ENCODE peak calls at places on chromosome 2, in four cellular contexts. One of them, this sample, is unnamed.

GRCh38 chr2:7748717-7749415 is 831.7 kb downstream of the RNF144A start:
- DNase-seq in trophoblast cell: no peak
- DNase-seq in mesenchymal stem cell: no peak
- DNase-seq in H1: no peak
- DNase-seq in this sample: no peak

GRCh38 chr2:85886585-85886984 is 2.2 kb downstream of the ST3GAL5 start:
- DNase-seq in trophoblast cell: no peak
- DNase-seq in mesenchymal stem cell: peak
- DNase-seq in H1: no peak
- DNase-seq in this sample: no peak

GRCh38 chr2:239256297-239256696 is 144.5 kb downstream of the HDAC4 start:
- DNase-seq in trophoblast cell: no peak
- DNase-seq in mesenchymal stem cell: no peak
- DNase-seq in H1: no peak
- DNase-seq in this sample: no peak

GRCh38 chr2:152743004-152743403 is 24.6 kb downstream of the ARL6IP6 start:
- DNase-seq in trophoblast cell: no peak
- DNase-seq in mesenchymal stem cell: no peak
- DNase-seq in H1: no peak
- DNase-seq in this sample: no peak

GRCh38 chr2:3667151-3667631 is 9.2 kb downstream of the ALLC start:
- DNase-seq in trophoblast cell: no peak
- DNase-seq in mesenchymal stem cell: no peak
- DNase-seq in H1: peak
- DNase-seq in this sample: no peak

GRCh38 chr2:69253033-69253535 is 133.9 kb downstream of the GFPT1 start:
- DNase-seq in trophoblast cell: no peak
- DNase-seq in mesenchymal stem cell: peak
- DNase-seq in H1: no peak
- DNase-seq in this sample: no peak

GRCh38 chr2:157872791-157873190 is 3.3 kb downstream of the ACVR1 start:
- DNase-seq in trophoblast cell: no peak
- DNase-seq in mesenchymal stem cell: no peak
- DNase-seq in H1: no peak
- DNase-seq in this sample: no peak

GRCh38 chr2:238439912-238440311 is 13.2 kb downstream of the ASB1 start:
- DNase-seq in trophoblast cell: no peak
- DNase-seq in mesenchymal stem cell: no peak
- DNase-seq in H1: no peak
- DNase-seq in this sample: no peak

GRCh38 chr2:118823666-118824065 is 23.8 kb downstream of the EN1 start:
- DNase-seq in trophoblast cell: no peak
- DNase-seq in mesenchymal stem cell: no peak
- DNase-seq in H1: no peak
- DNase-seq in this sample: no peak

GRCh38 chr2:84858123-84858522 is 22.8 kb downstream of the TRABD2A start:
- DNase-seq in trophoblast cell: no peak
- DNase-seq in mesenchymal stem cell: no peak
- DNase-seq in H1: no peak
- DNase-seq in this sample: no peak

GRCh38 chr2:181104512-181105121 is 124.2 kb downstream of the UBE2E3 start:
- DNase-seq in trophoblast cell: peak
- DNase-seq in mesenchymal stem cell: peak
- DNase-seq in H1: no peak
- DNase-seq in this sample: peak

GRCh38 chr2:16425462-16426336 is 239.9 kb downstream of the CYRIA start:
- DNase-seq in trophoblast cell: peak
- DNase-seq in mesenchymal stem cell: no peak
- DNase-seq in H1: no peak
- DNase-seq in this sample: no peak

GRCh38 chr2:241863021-241863954 is 4.6 kb upstream of the PDCD1 start:
- DNase-seq in trophoblast cell: no peak
- DNase-seq in mesenchymal stem cell: no peak
- DNase-seq in H1: no peak
- DNase-seq in this sample: no peak

GRCh38 chr2:2832657-2833056 is 501.6 kb upstream of the MYT1L start:
- DNase-seq in trophoblast cell: no peak
- DNase-seq in mesenchymal stem cell: no peak
- DNase-seq in H1: no peak
- DNase-seq in this sample: no peak

GRCh38 chr2:15823459-15824396 is 116.6 kb upstream of the MYCN start:
- DNase-seq in trophoblast cell: no peak
- DNase-seq in mesenchymal stem cell: no peak
- DNase-seq in H1: no peak
- DNase-seq in this sample: no peak

GRCh38 chr2:218003265-218003950 is 613 bp upstream of the TNS1 start:
- DNase-seq in trophoblast cell: no peak
- DNase-seq in mesenchymal stem cell: no peak
- DNase-seq in H1: no peak
- DNase-seq in this sample: no peak

GRCh38 chr2:15936277-15937104 is 3.9 kb upstream of the MYCN start:
- DNase-seq in trophoblast cell: no peak
- DNase-seq in mesenchymal stem cell: no peak
- DNase-seq in H1: no peak
- DNase-seq in this sample: no peak

GRCh38 chr2:75607988-75608683 is 38.4 kb upstream of the MRPL19 start:
- DNase-seq in trophoblast cell: no peak
- DNase-seq in mesenchymal stem cell: peak
- DNase-seq in H1: no peak
- DNase-seq in this sample: peak

GRCh38 chr2:54570925-54571694 is 115.0 kb downstream of the SPTBN1 start:
- DNase-seq in trophoblast cell: peak
- DNase-seq in mesenchymal stem cell: peak
- DNase-seq in H1: no peak
- DNase-seq in this sample: no peak
- H3K4me3 ChIP-seq in trophoblast cell: no peak
- H3K4me3 ChIP-seq in mesenchymal stem cell: no peak
- H3K4me3 ChIP-seq in H1: no peak
- H3K4me3 ChIP-seq in this sample: no peak

DNA sequence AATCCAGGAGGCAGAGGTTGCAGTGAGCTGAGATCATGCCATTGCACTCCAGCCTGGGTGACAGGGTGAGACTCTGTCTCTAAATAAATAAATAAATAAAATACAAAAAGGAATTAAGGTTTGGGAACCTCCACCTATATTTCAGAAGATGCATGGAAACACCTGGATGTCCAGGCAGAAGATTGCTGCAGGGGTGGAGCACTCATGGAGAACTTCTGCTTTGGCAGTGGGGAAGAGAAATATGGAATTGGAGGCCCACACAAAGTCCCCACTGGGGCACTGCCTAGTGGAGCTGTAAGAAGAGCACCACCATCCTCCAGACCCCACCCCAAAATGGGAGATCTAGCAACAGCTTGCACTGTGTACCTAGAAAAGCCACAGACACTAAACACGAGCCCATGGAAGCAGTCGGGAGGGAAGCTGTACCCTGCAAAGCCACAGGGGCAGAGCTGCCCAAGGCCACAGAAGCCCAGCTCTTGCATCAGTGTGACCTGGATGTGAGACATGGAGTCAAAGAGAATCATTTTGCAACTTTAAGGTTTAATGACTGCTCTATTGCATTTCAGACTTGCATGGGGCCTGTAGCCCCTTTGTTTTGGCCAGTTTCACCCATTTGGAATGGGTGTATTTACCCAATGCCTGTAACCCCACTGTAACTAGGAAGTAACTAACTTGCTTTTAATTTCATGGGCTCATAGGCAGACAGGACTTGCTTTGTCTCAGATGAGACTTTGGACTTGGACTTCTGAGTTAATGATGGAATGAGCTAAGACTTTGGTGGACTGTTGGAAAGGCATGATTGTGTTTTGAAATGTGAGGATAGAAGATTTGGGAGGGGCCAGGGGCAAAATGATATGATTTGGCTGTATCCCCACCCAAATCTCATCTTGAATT is 265.3 kb downstream of the ZEB2 start:
- DNase-seq in trophoblast cell: no peak
- DNase-seq in mesenchymal stem cell: no peak
- DNase-seq in H1: no peak
- DNase-seq in this sample: no peak
- H2BK12ac ChIP-seq in trophoblast cell: no peak
- H2BK12ac ChIP-seq in mesenchymal stem cell: no peak
- H2BK12ac ChIP-seq in H1: no peak
- H2BK12ac ChIP-seq in this sample: no peak

GRCh38 chr2:42361728-42362298 is 796 bp upstream of the COX7A2L start:
- DNase-seq in trophoblast cell: no peak
- DNase-seq in mesenchymal stem cell: no peak
- DNase-seq in H1: no peak
- DNase-seq in this sample: no peak

GRCh38 chr2:42360890-42361727 is at the start of gene COX7A2L:
- DNase-seq in trophoblast cell: peak
- DNase-seq in mesenchymal stem cell: peak
- DNase-seq in H1: peak
- DNase-seq in this sample: peak

GRCh38 chr2:42359894-42360483 is 1.0 kb downstream of the COX7A2L start:
- DNase-seq in trophoblast cell: no peak
- DNase-seq in mesenchymal stem cell: peak
- DNase-seq in H1: no peak
- DNase-seq in this sample: no peak

GRCh38 chr2:42360493-42360889 is 526 bp downstream of the COX7A2L start:
- DNase-seq in trophoblast cell: no peak
- DNase-seq in mesenchymal stem cell: peak
- DNase-seq in H1: no peak
- DNase-seq in this sample: no peak

GRCh38 chr2:42359304-42359749 is 1.7 kb downstream of the COX7A2L start:
- DNase-seq in trophoblast cell: no peak
- DNase-seq in mesenchymal stem cell: no peak
- DNase-seq in H1: no peak
- DNase-seq in this sample: no peak
- H3K4me3 ChIP-seq in trophoblast cell: no peak
- H3K4me3 ChIP-seq in mesenchymal stem cell: no peak
- H3K4me3 ChIP-seq in H1: peak
- H3K4me3 ChIP-seq in this sample: no peak

GRCh38 chr2:219250044-219250781 is 2.8 kb upstream of the TUBA4B start:
- DNase-seq in trophoblast cell: no peak
- DNase-seq in mesenchymal stem cell: peak
- DNase-seq in H1: no peak
- DNase-seq in this sample: no peak
- H2BK12ac ChIP-seq in trophoblast cell: no peak
- H2BK12ac ChIP-seq in mesenchymal stem cell: peak
- H2BK12ac ChIP-seq in H1: no peak
- H2BK12ac ChIP-seq in this sample: no peak